ENCODE peak calls at places on chromosome 3, in eight cellular contexts. One of them, this sample, is unnamed.

GRCh38 chr3:32380097-32380496 is 11.6 kb upstream of the CMTM7 start:
- ATAC-seq in activated naive CD8-positive, alpha-beta T cell treated with anti-CD3 and anti-CD28 coated beads, Interleukin-2, amount 10 ng/mL, durations not matched to agents 7 days and 5 days: no peak
- ATAC-seq in aorta: no peak
- ATAC-seq in stimulated activated naive B cell treated with anti-CD40 and anti-IgM and Interleukin-4, amounts not matched to agents 10 μg/mL and 1 μg/mL and 100 μg/mL, for 72 hours: no peak
- ATAC-seq in heart left ventricle: no peak
- ATAC-seq in A549: no peak
- ATAC-seq in foreskin keratinocyte: no peak
- ATAC-seq in upper lobe of left lung: no peak
- ATAC-seq in this sample: no peak

GRCh38 chr3:125110876-125111480 is 55.2 kb upstream of the HEG1 start:
- ATAC-seq in foreskin keratinocyte: peak
- ATAC-seq in activated naive CD8-positive, alpha-beta T cell treated with anti-CD3 and anti-CD28 coated beads, Interleukin-2, amount 10 ng/mL, durations not matched to agents 7 days and 5 days: no peak
- ATAC-seq in A549: no peak
- ATAC-seq in aorta: no peak
- ATAC-seq in heart left ventricle: no peak
- ATAC-seq in stimulated activated naive B cell treated with anti-CD40 and anti-IgM and Interleukin-4, amounts not matched to agents 10 μg/mL and 1 μg/mL and 100 μg/mL, for 72 hours: no peak
- ATAC-seq in upper lobe of left lung: no peak
- ATAC-seq in this sample: no peak

GRCh38 chr3:65045138-65045537 is 357.3 kb upstream of the ADAMTS9 start:
- ATAC-seq in upper lobe of left lung: no peak
- ATAC-seq in stimulated activated naive B cell treated with anti-CD40 and anti-IgM and Interleukin-4, amounts not matched to agents 10 μg/mL and 1 μg/mL and 100 μg/mL, for 72 hours: no peak
- ATAC-seq in foreskin keratinocyte: no peak
- ATAC-seq in activated naive CD8-positive, alpha-beta T cell treated with anti-CD3 and anti-CD28 coated beads, Interleukin-2, amount 10 ng/mL, durations not matched to agents 7 days and 5 days: no peak
- ATAC-seq in A549: no peak
- ATAC-seq in heart left ventricle: no peak
- ATAC-seq in aorta: no peak
- ATAC-seq in this sample: no peak

GRCh38 chr3:129938140-129938930 is 36.2 kb upstream of the TRH start:
- ATAC-seq in A549: no peak
- ATAC-seq in upper lobe of left lung: no peak
- ATAC-seq in foreskin keratinocyte: no peak
- ATAC-seq in aorta: no peak
- ATAC-seq in activated naive CD8-positive, alpha-beta T cell treated with anti-CD3 and anti-CD28 coated beads, Interleukin-2, amount 10 ng/mL, durations not matched to agents 7 days and 5 days: no peak
- ATAC-seq in heart left ventricle: no peak
- ATAC-seq in stimulated activated naive B cell treated with anti-CD40 and anti-IgM and Interleukin-4, amounts not matched to agents 10 μg/mL and 1 μg/mL and 100 μg/mL, for 72 hours: no peak
- ATAC-seq in this sample: no peak

GRCh38 chr3:61975199-61975598 is 398.2 kb downstream of the FEZF2 start:
- ATAC-seq in A549: no peak
- ATAC-seq in activated naive CD8-positive, alpha-beta T cell treated with anti-CD3 and anti-CD28 coated beads, Interleukin-2, amount 10 ng/mL, durations not matched to agents 7 days and 5 days: no peak
- ATAC-seq in foreskin keratinocyte: no peak
- ATAC-seq in upper lobe of left lung: no peak
- ATAC-seq in aorta: no peak
- ATAC-seq in stimulated activated naive B cell treated with anti-CD40 and anti-IgM and Interleukin-4, amounts not matched to agents 10 μg/mL and 1 μg/mL and 100 μg/mL, for 72 hours: no peak
- ATAC-seq in heart left ventricle: peak
- ATAC-seq in this sample: no peak

GRCh38 chr3:186664119-186664495 is 1.7 kb upstream of the HRG start:
- ATAC-seq in activated naive CD8-positive, alpha-beta T cell treated with anti-CD3 and anti-CD28 coated beads, Interleukin-2, amount 10 ng/mL, durations not matched to agents 7 days and 5 days: no peak
- ATAC-seq in stimulated activated naive B cell treated with anti-CD40 and anti-IgM and Interleukin-4, amounts not matched to agents 10 μg/mL and 1 μg/mL and 100 μg/mL, for 72 hours: no peak
- ATAC-seq in foreskin keratinocyte: no peak
- ATAC-seq in A549: no peak
- ATAC-seq in upper lobe of left lung: no peak
- ATAC-seq in aorta: no peak
- ATAC-seq in heart left ventricle: no peak
- ATAC-seq in this sample: no peak

GRCh38 chr3:86986666-86987420 is 4.1 kb downstream of the VGLL3 start:
- ATAC-seq in stimulated activated naive B cell treated with anti-CD40 and anti-IgM and Interleukin-4, amounts not matched to agents 10 μg/mL and 1 μg/mL and 100 μg/mL, for 72 hours: no peak
- ATAC-seq in upper lobe of left lung: no peak
- ATAC-seq in foreskin keratinocyte: no peak
- ATAC-seq in activated naive CD8-positive, alpha-beta T cell treated with anti-CD3 and anti-CD28 coated beads, Interleukin-2, amount 10 ng/mL, durations not matched to agents 7 days and 5 days: no peak
- ATAC-seq in A549: no peak
- ATAC-seq in aorta: no peak
- ATAC-seq in heart left ventricle: no peak
- ATAC-seq in this sample: no peak

GRCh38 chr3:82745544-82745943 is 984.1 kb upstream of the GBE1 start:
- ATAC-seq in stimulated activated naive B cell treated with anti-CD40 and anti-IgM and Interleukin-4, amounts not matched to agents 10 μg/mL and 1 μg/mL and 100 μg/mL, for 72 hours: no peak
- ATAC-seq in aorta: no peak
- ATAC-seq in foreskin keratinocyte: no peak
- ATAC-seq in A549: no peak
- ATAC-seq in activated naive CD8-positive, alpha-beta T cell treated with anti-CD3 and anti-CD28 coated beads, Interleukin-2, amount 10 ng/mL, durations not matched to agents 7 days and 5 days: no peak
- ATAC-seq in heart left ventricle: no peak
- ATAC-seq in upper lobe of left lung: no peak
- ATAC-seq in this sample: no peak

GRCh38 chr3:172658344-172659245 is 52.3 kb downstream of the NCEH1 start:
- ATAC-seq in heart left ventricle: peak
- ATAC-seq in activated naive CD8-positive, alpha-beta T cell treated with anti-CD3 and anti-CD28 coated beads, Interleukin-2, amount 10 ng/mL, durations not matched to agents 7 days and 5 days: no peak
- ATAC-seq in stimulated activated naive B cell treated with anti-CD40 and anti-IgM and Interleukin-4, amounts not matched to agents 10 μg/mL and 1 μg/mL and 100 μg/mL, for 72 hours: no peak
- ATAC-seq in upper lobe of left lung: peak
- ATAC-seq in A549: peak
- ATAC-seq in aorta: no peak
- ATAC-seq in foreskin keratinocyte: peak
- ATAC-seq in this sample: peak

GRCh38 chr3:155572085-155572484 is 172.8 kb downstream of the PLCH1 start:
- ATAC-seq in foreskin keratinocyte: no peak
- ATAC-seq in stimulated activated naive B cell treated with anti-CD40 and anti-IgM and Interleukin-4, amounts not matched to agents 10 μg/mL and 1 μg/mL and 100 μg/mL, for 72 hours: no peak
- ATAC-seq in heart left ventricle: no peak
- ATAC-seq in A549: peak
- ATAC-seq in aorta: no peak
- ATAC-seq in upper lobe of left lung: no peak
- ATAC-seq in activated naive CD8-positive, alpha-beta T cell treated with anti-CD3 and anti-CD28 coated beads, Interleukin-2, amount 10 ng/mL, durations not matched to agents 7 days and 5 days: no peak
- ATAC-seq in this sample: no peak

GRCh38 chr3:46191730-46192129 is 16.4 kb downstream of the CCR1 start:
- ATAC-seq in stimulated activated naive B cell treated with anti-CD40 and anti-IgM and Interleukin-4, amounts not matched to agents 10 μg/mL and 1 μg/mL and 100 μg/mL, for 72 hours: peak
- ATAC-seq in activated naive CD8-positive, alpha-beta T cell treated with anti-CD3 and anti-CD28 coated beads, Interleukin-2, amount 10 ng/mL, durations not matched to agents 7 days and 5 days: no peak
- ATAC-seq in aorta: no peak
- ATAC-seq in A549: no peak
- ATAC-seq in heart left ventricle: no peak
- ATAC-seq in foreskin keratinocyte: no peak
- ATAC-seq in upper lobe of left lung: peak
- ATAC-seq in this sample: no peak

GRCh38 chr3:112413722-112414121 is 80.8 kb downstream of the CD200 start:
- ATAC-seq in stimulated activated naive B cell treated with anti-CD40 and anti-IgM and Interleukin-4, amounts not matched to agents 10 μg/mL and 1 μg/mL and 100 μg/mL, for 72 hours: no peak
- ATAC-seq in heart left ventricle: no peak
- ATAC-seq in upper lobe of left lung: no peak
- ATAC-seq in activated naive CD8-positive, alpha-beta T cell treated with anti-CD3 and anti-CD28 coated beads, Interleukin-2, amount 10 ng/mL, durations not matched to agents 7 days and 5 days: no peak
- ATAC-seq in aorta: no peak
- ATAC-seq in A549: no peak
- ATAC-seq in foreskin keratinocyte: no peak
- ATAC-seq in this sample: no peak

GRCh38 chr3:128270559-128271492 is 117.5 kb downstream of the EEFSEC start:
- ATAC-seq in aorta: no peak
- ATAC-seq in A549: no peak
- ATAC-seq in upper lobe of left lung: no peak
- ATAC-seq in stimulated activated naive B cell treated with anti-CD40 and anti-IgM and Interleukin-4, amounts not matched to agents 10 μg/mL and 1 μg/mL and 100 μg/mL, for 72 hours: no peak
- ATAC-seq in foreskin keratinocyte: peak
- ATAC-seq in heart left ventricle: no peak
- ATAC-seq in activated naive CD8-positive, alpha-beta T cell treated with anti-CD3 and anti-CD28 coated beads, Interleukin-2, amount 10 ng/mL, durations not matched to agents 7 days and 5 days: no peak
- ATAC-seq in this sample: no peak

GRCh38 chr3:18656410-18656809 is 231.3 kb upstream of the SATB1 start:
- ATAC-seq in foreskin keratinocyte: no peak
- ATAC-seq in activated naive CD8-positive, alpha-beta T cell treated with anti-CD3 and anti-CD28 coated beads, Interleukin-2, amount 10 ng/mL, durations not matched to agents 7 days and 5 days: peak
- ATAC-seq in heart left ventricle: no peak
- ATAC-seq in A549: no peak
- ATAC-seq in stimulated activated naive B cell treated with anti-CD40 and anti-IgM and Interleukin-4, amounts not matched to agents 10 μg/mL and 1 μg/mL and 100 μg/mL, for 72 hours: no peak
- ATAC-seq in upper lobe of left lung: no peak
- ATAC-seq in aorta: no peak
- ATAC-seq in this sample: no peak

GRCh38 chr3:100591411-100591810 is 18.0 kb upstream of the ADGRG7 start:
- ATAC-seq in aorta: no peak
- ATAC-seq in heart left ventricle: no peak
- ATAC-seq in foreskin keratinocyte: no peak
- ATAC-seq in A549: no peak
- ATAC-seq in upper lobe of left lung: no peak
- ATAC-seq in activated naive CD8-positive, alpha-beta T cell treated with anti-CD3 and anti-CD28 coated beads, Interleukin-2, amount 10 ng/mL, durations not matched to agents 7 days and 5 days: no peak
- ATAC-seq in stimulated activated naive B cell treated with anti-CD40 and anti-IgM and Interleukin-4, amounts not matched to agents 10 μg/mL and 1 μg/mL and 100 μg/mL, for 72 hours: no peak
- ATAC-seq in this sample: no peak

GRCh38 chr3:196774845-196775422 is 35.3 kb downstream of the PAK2 start:
- ATAC-seq in stimulated activated naive B cell treated with anti-CD40 and anti-IgM and Interleukin-4, amounts not matched to agents 10 μg/mL and 1 μg/mL and 100 μg/mL, for 72 hours: peak
- ATAC-seq in foreskin keratinocyte: peak
- ATAC-seq in activated naive CD8-positive, alpha-beta T cell treated with anti-CD3 and anti-CD28 coated beads, Interleukin-2, amount 10 ng/mL, durations not matched to agents 7 days and 5 days: no peak
- ATAC-seq in A549: no peak
- ATAC-seq in upper lobe of left lung: no peak
- ATAC-seq in heart left ventricle: no peak
- ATAC-seq in aorta: no peak
- ATAC-seq in this sample: peak

GRCh38 chr3:186991470-186991869 is 61.1 kb downstream of the ST6GAL1 start:
- ATAC-seq in upper lobe of left lung: no peak
- ATAC-seq in stimulated activated naive B cell treated with anti-CD40 and anti-IgM and Interleukin-4, amounts not matched to agents 10 μg/mL and 1 μg/mL and 100 μg/mL, for 72 hours: no peak
- ATAC-seq in foreskin keratinocyte: peak
- ATAC-seq in heart left ventricle: no peak
- ATAC-seq in A549: no peak
- ATAC-seq in activated naive CD8-positive, alpha-beta T cell treated with anti-CD3 and anti-CD28 coated beads, Interleukin-2, amount 10 ng/mL, durations not matched to agents 7 days and 5 days: no peak
- ATAC-seq in aorta: no peak
- ATAC-seq in this sample: no peak